ENCODE peak calls at places on chromosomes 11 and 22, in five cellular contexts. One of them, this sample, is unnamed.

GRCh38 chr11:68010058-68011041 is at the start of gene ALDH3B1:
- DNase-seq in HCT116: peak; percentile 60
- DNase-seq in neural progenitor cell: peak; percentile 57
- DNase-seq in testis: peak; percentile 67
- DNase-seq in PC-9: peak; percentile 98
- DNase-seq in this sample: no peak

GRCh38 chr22:19455585-19456370 is 8.3 kb upstream of the C22orf39 start:
- DNase-seq in HCT116: no peak
- DNase-seq in neural progenitor cell: no peak
- DNase-seq in testis: no peak
- DNase-seq in PC-9: no peak
- DNase-seq in this sample: no peak

GRCh38 chr11:126257144-126257543 is 11.6 kb downstream of the SRPRA start:
- DNase-seq in HCT116: no peak
- DNase-seq in neural progenitor cell: no peak
- DNase-seq in testis: no peak
- DNase-seq in PC-9: no peak
- DNase-seq in this sample: no peak

GRCh38 chr11:20021771-20022362 is 138.4 kb downstream of the DBX1 start:
- DNase-seq in HCT116: no peak
- DNase-seq in neural progenitor cell: peak; percentile 76
- DNase-seq in testis: no peak
- DNase-seq in PC-9: no peak
- DNase-seq in this sample: no peak

GRCh38 chr11:119888119-119888518 is 159.1 kb upstream of the NECTIN1 start:
- DNase-seq in HCT116: no peak
- DNase-seq in neural progenitor cell: no peak
- DNase-seq in testis: no peak
- DNase-seq in PC-9: no peak
- DNase-seq in this sample: no peak

GRCh38 chr11:83097671-83098070 is 26.0 kb upstream of the RAB30 start:
- DNase-seq in HCT116: no peak
- DNase-seq in neural progenitor cell: no peak
- DNase-seq in testis: no peak
- DNase-seq in PC-9: no peak
- DNase-seq in this sample: no peak

GRCh38 chr11:35822815-35823495 is 120.9 kb upstream of the LDLRAD3 start:
- DNase-seq in HCT116: no peak
- DNase-seq in neural progenitor cell: no peak
- DNase-seq in testis: no peak
- DNase-seq in PC-9: no peak
- DNase-seq in this sample: no peak

GRCh38 chr11:2687782-2688191 is 12.0 kb downstream of the KCNQ1OT1 start:
- DNase-seq in HCT116: no peak
- DNase-seq in neural progenitor cell: no peak
- DNase-seq in testis: no peak
- DNase-seq in PC-9: no peak
- DNase-seq in this sample: no peak

GRCh38 chr22:38144025-38144405 is 33.5 kb upstream of the BAIAP2L2 start:
- DNase-seq in HCT116: peak; percentile 35
- DNase-seq in neural progenitor cell: no peak
- DNase-seq in testis: no peak
- DNase-seq in PC-9: peak; percentile 22
- DNase-seq in this sample: no peak

GRCh38 chr22:49756201-49756600 is 71.5 kb downstream of the BRD1 start:
- DNase-seq in HCT116: no peak
- DNase-seq in neural progenitor cell: no peak
- DNase-seq in testis: no peak
- DNase-seq in PC-9: no peak
- DNase-seq in this sample: no peak

GRCh38 chr11:9060700-9061111 is 30.7 kb downstream of the SCUBE2 start:
- DNase-seq in HCT116: no peak
- DNase-seq in neural progenitor cell: peak; percentile 63
- DNase-seq in testis: no peak
- DNase-seq in PC-9: no peak
- DNase-seq in this sample: no peak

GRCh38 chr22:19488285-19488684 is 8.6 kb downstream of the CDC45 start:
- DNase-seq in HCT116: no peak
- DNase-seq in neural progenitor cell: no peak
- DNase-seq in testis: no peak
- DNase-seq in PC-9: no peak
- DNase-seq in this sample: no peak

GRCh38 chr11:31005202-31005601 is 364.3 kb downstream of the DCDC1 start:
- DNase-seq in HCT116: no peak
- DNase-seq in neural progenitor cell: no peak
- DNase-seq in testis: no peak
- DNase-seq in PC-9: no peak
- DNase-seq in this sample: no peak

GRCh38 chr22:19807161-19807913 is 46.8 kb downstream of the TBX1 start:
- DNase-seq in HCT116: no peak
- DNase-seq in neural progenitor cell: no peak
- DNase-seq in testis: no peak
- DNase-seq in PC-9: no peak
- DNase-seq in this sample: no peak

GRCh38 chr11:115627666-115628460 is 123.6 kb upstream of the CADM1 start:
- DNase-seq in HCT116: no peak
- DNase-seq in neural progenitor cell: peak; percentile 45
- DNase-seq in testis: no peak
- DNase-seq in PC-9: no peak
- DNase-seq in this sample: no peak

GRCh38 chr11:95229199-95230053 is 1.6 kb downstream of the SESN3 start:
- DNase-seq in HCT116: no peak
- DNase-seq in neural progenitor cell: no peak
- DNase-seq in testis: no peak
- DNase-seq in PC-9: no peak
- DNase-seq in this sample: no peak

GRCh38 chr22:32987081-32987631 is 71.0 kb downstream of the SYN3 start:
- DNase-seq in HCT116: no peak
- DNase-seq in neural progenitor cell: peak; percentile 90
- DNase-seq in testis: no peak
- DNase-seq in PC-9: peak; percentile 71
- DNase-seq in this sample: no peak

GRCh38 chr11:39365809-39366436 is 2093.5 kb downstream of the LRRC4C start:
- DNase-seq in HCT116: no peak
- DNase-seq in neural progenitor cell: peak; percentile 20
- DNase-seq in testis: no peak
- DNase-seq in PC-9: peak; percentile 4
- DNase-seq in this sample: no peak

GRCh38 chr11:87491381-87491780 is 453.6 kb downstream of the TMEM135 start:
- DNase-seq in HCT116: no peak
- DNase-seq in neural progenitor cell: no peak
- DNase-seq in testis: no peak
- DNase-seq in PC-9: no peak
- DNase-seq in this sample: no peak

GRCh38 chr22:30028731-30029130 is 51.5 kb upstream of the HORMAD2 start:
- DNase-seq in HCT116: no peak
- DNase-seq in neural progenitor cell: no peak
- DNase-seq in testis: no peak
- DNase-seq in PC-9: no peak
- DNase-seq in this sample: no peak

GRCh38 chr11:32829680-32830412 is at the start of gene PRRG4:
- DNase-seq in HCT116: no peak
- DNase-seq in neural progenitor cell: peak; percentile 82
- DNase-seq in testis: peak; percentile 31
- DNase-seq in PC-9: peak; percentile 95
- DNase-seq in this sample: no peak

GRCh38 chr22:41983516-41983915 is 14.3 kb downstream of the SEPTIN3 start:
- DNase-seq in HCT116: no peak
- DNase-seq in neural progenitor cell: no peak
- DNase-seq in testis: no peak
- DNase-seq in PC-9: no peak
- DNase-seq in this sample: no peak

GRCh38 chr11:131145806-131146205 is 224.6 kb upstream of the NTM start:
- DNase-seq in HCT116: no peak
- DNase-seq in neural progenitor cell: no peak
- DNase-seq in testis: no peak
- DNase-seq in PC-9: no peak
- DNase-seq in this sample: no peak

GRCh38 chr11:117226388-117227385 is 5.2 kb downstream of the PCSK7 start:
- DNase-seq in HCT116: peak; percentile 65
- DNase-seq in neural progenitor cell: peak; percentile 84
- DNase-seq in testis: peak; percentile 60
- DNase-seq in PC-9: peak; percentile 39
- DNase-seq in this sample: no peak

GRCh38 chr11:109998921-109999320 is 94.3 kb upstream of the ZC3H12C start:
- DNase-seq in HCT116: no peak
- DNase-seq in neural progenitor cell: no peak
- DNase-seq in testis: no peak
- DNase-seq in PC-9: no peak
- DNase-seq in this sample: no peak

GRCh38 chr11:106187860-106188456 is 110.5 kb downstream of the AASDHPPT start:
- DNase-seq in HCT116: no peak
- DNase-seq in neural progenitor cell: no peak
- DNase-seq in testis: no peak
- DNase-seq in PC-9: no peak
- DNase-seq in this sample: no peak

GRCh38 chr11:96211433-96211832 is 131.6 kb downstream of the MAML2 start:
- DNase-seq in HCT116: no peak
- DNase-seq in neural progenitor cell: no peak
- DNase-seq in testis: no peak
- DNase-seq in PC-9: no peak
- DNase-seq in this sample: no peak

GRCh38 chr11:16774920-16775603 is 36.6 kb downstream of the C11orf58 start:
- DNase-seq in HCT116: no peak
- DNase-seq in neural progenitor cell: no peak
- DNase-seq in testis: no peak
- DNase-seq in PC-9: no peak
- DNase-seq in this sample: no peak

GRCh38 chr11:128279861-128280260 is 307.5 kb downstream of the ETS1 start:
- DNase-seq in HCT116: no peak
- DNase-seq in neural progenitor cell: no peak
- DNase-seq in testis: no peak
- DNase-seq in PC-9: no peak
- DNase-seq in this sample: no peak

GRCh38 chr11:125088576-125089455 is 22.6 kb downstream of the TMEM218 start:
- DNase-seq in HCT116: no peak
- DNase-seq in neural progenitor cell: no peak
- DNase-seq in testis: no peak
- DNase-seq in PC-9: no peak
- DNase-seq in this sample: no peak

GRCh38 chr11:10426475-10426874 is 28.6 kb upstream of the AMPD3 start:
- DNase-seq in HCT116: no peak
- DNase-seq in neural progenitor cell: no peak
- DNase-seq in testis: no peak
- DNase-seq in PC-9: no peak
- DNase-seq in this sample: no peak

DNA sequence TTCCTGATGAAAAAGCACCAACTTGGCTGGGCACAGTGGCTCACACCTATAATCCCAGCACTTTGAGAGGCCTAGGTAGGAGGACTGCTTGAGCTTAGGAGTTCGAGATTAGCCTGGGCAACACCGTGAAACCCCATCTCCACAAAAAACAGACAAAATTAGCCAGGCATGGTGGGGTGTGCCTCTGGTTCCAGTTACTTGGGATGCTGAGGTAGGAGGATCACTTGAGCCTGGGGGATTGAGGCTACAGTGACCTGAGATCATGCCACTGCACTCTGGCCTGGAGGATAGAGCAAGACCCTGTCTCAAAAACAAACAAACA is 3.0 kb downstream of the HPS4 start:
- DNase-seq in HCT116: no peak
- DNase-seq in neural progenitor cell: no peak
- DNase-seq in testis: no peak
- DNase-seq in PC-9: no peak
- DNase-seq in this sample: no peak
- H3K27ac ChIP-seq in HCT116: no peak overlapping the region
- H3K27ac ChIP-seq in neural progenitor cell: no peak overlapping the region
- H3K27ac ChIP-seq in testis: no peak overlapping the region
- H3K27ac ChIP-seq in PC-9: no peak overlapping the region
- H3K27ac ChIP-seq in this sample: no peak overlapping the region

DNA sequence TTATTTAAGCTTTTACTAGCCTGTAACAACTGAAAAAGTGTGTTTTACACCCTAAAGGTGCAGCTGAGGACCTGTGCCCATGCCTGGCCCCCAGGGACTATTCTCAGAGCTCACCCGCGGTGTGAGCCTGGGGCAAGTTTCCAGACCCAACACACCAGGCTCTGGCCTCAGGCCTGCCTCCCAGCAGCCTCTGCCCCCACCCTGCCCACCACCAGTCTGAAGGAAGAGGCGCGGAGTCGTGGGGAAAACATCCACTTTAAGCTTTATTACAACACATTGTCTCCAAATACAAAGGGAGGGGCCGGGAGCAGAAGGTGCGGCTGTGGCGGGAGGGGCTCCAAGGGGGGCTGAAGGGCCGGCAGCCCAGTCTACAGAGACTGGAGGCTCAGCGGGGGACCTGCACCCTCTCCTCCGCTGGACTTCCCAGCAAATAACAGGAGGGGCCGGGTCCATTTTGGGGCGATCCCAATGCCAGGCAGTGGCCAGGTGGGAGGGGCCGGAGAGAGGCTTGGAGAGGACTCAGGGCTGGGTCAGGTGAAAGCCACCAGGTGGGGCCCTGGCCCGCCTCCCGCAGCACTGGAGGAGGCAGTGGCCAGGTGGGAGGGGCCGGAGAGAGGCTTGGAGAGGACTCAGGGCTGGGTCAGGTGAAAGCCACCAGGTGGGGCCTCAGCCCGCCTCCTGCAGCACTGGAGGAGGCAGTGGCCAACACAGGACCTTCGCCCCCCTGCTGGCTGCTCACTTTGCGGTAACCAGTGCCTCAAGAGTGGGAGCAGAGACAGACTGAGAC is 18.1 kb downstream of the DUSP8 start:
- DNase-seq in HCT116: no peak
- DNase-seq in neural progenitor cell: no peak
- DNase-seq in testis: no peak
- DNase-seq in PC-9: peak; percentile 75
- DNase-seq in this sample: no peak
- TF ChIP-seq CTCF in HCT116: peak; percentile 37
- TF ChIP-seq CTCF in neural progenitor cell: no peak
- TF ChIP-seq CTCF in testis: no peak
- TF ChIP-seq CTCF in PC-9: peak; percentile 37
- TF ChIP-seq CTCF in this sample: no peak

GRCh38 chr11:57646756-57647303 is 2.9 kb downstream of the YPEL4 start:
- DNase-seq in HCT116: no peak
- DNase-seq in neural progenitor cell: no peak
- DNase-seq in testis: no peak
- DNase-seq in PC-9: no peak
- DNase-seq in this sample: no peak
- H3K9me3 ChIP-seq in HCT116: no peaks in the 10 kb centered on the region
- H3K9me3 ChIP-seq in neural progenitor cell: no peaks in the 10 kb centered on the region
- H3K9me3 ChIP-seq in testis: no peaks in the 10 kb centered on the region
- H3K9me3 ChIP-seq in PC-9: no peaks in the 10 kb centered on the region
- H3K9me3 ChIP-seq in this sample: no peaks in the 10 kb centered on the region

GRCh38 chr11:114200351-114200750 is 95.8 kb upstream of the NNMT start:
- DNase-seq in HCT116: no peak
- DNase-seq in neural progenitor cell: no peak
- DNase-seq in testis: no peak
- DNase-seq in PC-9: no peak
- DNase-seq in this sample: no peak

GRCh38 chr11:114199051-114199450 is 97.1 kb upstream of the NNMT start:
- DNase-seq in HCT116: no peak
- DNase-seq in neural progenitor cell: no peak
- DNase-seq in testis: no peak
- DNase-seq in PC-9: no peak
- DNase-seq in this sample: no peak

GRCh38 chr11:114196994-114197702 is 99.1 kb upstream of the NNMT start:
- DNase-seq in HCT116: no peak
- DNase-seq in neural progenitor cell: no peak
- DNase-seq in testis: no peak
- DNase-seq in PC-9: no peak
- DNase-seq in this sample: no peak

GRCh38 chr11:114195981-114196731 is 100.0 kb upstream of the NNMT start:
- DNase-seq in HCT116: no peak
- DNase-seq in neural progenitor cell: no peak
- DNase-seq in testis: no peak
- DNase-seq in PC-9: no peak
- DNase-seq in this sample: no peak

GRCh38 chr11:114197799-114198500 is 98.2 kb upstream of the NNMT start:
- DNase-seq in HCT116: no peak
- DNase-seq in neural progenitor cell: no peak
- DNase-seq in testis: peak; percentile 88
- DNase-seq in PC-9: no peak
- DNase-seq in this sample: peak; percentile 54
- H3K27ac ChIP-seq in HCT116: no peak overlapping the region
- H3K27ac ChIP-seq in neural progenitor cell: no peak overlapping the region
- H3K27ac ChIP-seq in testis: peak overlapping the region; percentile 79
- H3K27ac ChIP-seq in PC-9: no peak overlapping the region
- H3K27ac ChIP-seq in this sample: no peak overlapping the region

This sample was measured in AG04450.